ENCODE peak calls at places on chromosomes 6 and 20, in nine cellular contexts. E, T, J, S, B, X, G, L and Z are unnamed samples.
A peak's percentile ranks its signal among the peaks of the same experiment; 100 is the strongest.

GRCh38 chr6:142867988-142868818 is 76.8 kb downstream of the HIVEP2 start:
- DNase-seq in E (peak; percentile 34), S (no peak), J (no peak), T (no peak), G (no peak), B (no peak), X (no peak), L (no peak), Z (no peak)

GRCh38 chr6:18343741-18344140 is 43.4 kb upstream of the RNF144B start:
- DNase-seq in E (no peak), S (no peak), G (no peak), J (no peak), X (no peak), B (no peak), T (no peak), L (no peak), Z (no peak)

GRCh38 chr6:158860279-158860865 is 41.2 kb upstream of the EZR start:
- DNase-seq in G (no peak), S (no peak), B (no peak), J (no peak), T (no peak), E (peak; percentile 46), L (no peak), X (no peak), Z (no peak)

GRCh38 chr20:17648782-17649730 is 33.0 kb downstream of the RRBP1 start:
- DNase-seq in X (no peak), G (no peak), L (no peak), S (no peak), B (peak; percentile 53), T (no peak), E (no peak), J (peak; percentile 18), Z (peak; percentile 59)

GRCh38 chr6:13661647-13662046 is 46.5 kb downstream of the NOL7 start:
- DNase-seq in G (no peak), E (no peak), L (no peak), J (no peak), X (no peak), B (no peak), S (no peak), T (no peak), Z (no peak)

GRCh38 chr6:31588871-31589650 is 3.0 kb downstream of the LST1 start:
- DNase-seq in E (no peak), T (no peak), L (no peak), J (no peak), B (no peak), S (no peak), G (no peak), X (no peak), Z (no peak)

GRCh38 chr6:22025468-22026159 is 271.2 kb downstream of the PRL start:
- DNase-seq in X (peak; percentile 39), T (no peak), E (peak; percentile 84), S (no peak), G (peak; percentile 35), J (no peak), L (no peak), B (peak; percentile 16), Z (no peak)

GRCh38 chr6:135266675-135267074 is 85.6 kb downstream of the MYB start:
- DNase-seq in L (no peak), X (no peak), B (no peak), T (no peak), J (no peak), E (no peak), G (no peak), S (no peak), Z (no peak)

GRCh38 chr20:62961799-62962198 is 9.3 kb downstream of the SLC17A9 start:
- DNase-seq in E (no peak), S (no peak), L (no peak), J (no peak), G (no peak), B (no peak), T (no peak), X (no peak), Z (no peak)

GRCh38 chr6:118810420-118811027 is 83.4 kb upstream of the ASF1A start:
- DNase-seq in E (no peak), S (no peak), T (no peak), G (no peak), B (no peak), J (peak; percentile 73), X (no peak), L (no peak), Z (peak; percentile 81)

GRCh38 chr6:141335476-141335875 is 797.2 kb upstream of the GJE1 start:
- DNase-seq in E (no peak), X (no peak), S (no peak), G (no peak), J (no peak), L (no peak), T (no peak), B (no peak), Z (no peak)

GRCh38 chr6:25173951-25174474 is 105.2 kb upstream of the CARMIL1 start:
- DNase-seq in S (no peak), X (no peak), B (no peak), G (peak; percentile 87), L (peak; percentile 3), J (no peak), T (no peak), E (peak; percentile 48), Z (no peak)

GRCh38 chr6:137493218-137494038 is 766 bp downstream of the OLIG3 start:
- DNase-seq in E (no peak), G (no peak), L (no peak), B (no peak), J (no peak), X (no peak), S (peak; percentile 43), T (no peak), Z (no peak)

GRCh38 chr6:142478117-142478516 is 176.3 kb downstream of the ADGRG6 start:
- DNase-seq in E (no peak), X (no peak), T (no peak), S (peak; percentile 49), G (peak; percentile 25), L (no peak), J (no peak), B (no peak), Z (no peak)

GRCh38 chr6:3804981-3805380 is 44.2 kb upstream of the FAM50B start:
- DNase-seq in G (no peak), S (no peak), T (no peak), J (no peak), L (no peak), E (no peak), B (no peak), X (no peak), Z (no peak)

GRCh38 chr6:167937948-167938911 is 59.2 kb upstream of the KIF25 start:
- DNase-seq in T (no peak), G (no peak), J (no peak), X (no peak), B (no peak), L (no peak), S (no peak), E (peak; percentile 17), Z (no peak)

GRCh38 chr20:7744411-7744810 is 195.8 kb downstream of the HAO1 start:
- DNase-seq in S (no peak), X (no peak), B (no peak), L (no peak), J (no peak), T (no peak), G (peak; percentile 3), E (peak; percentile 18), Z (no peak)

GRCh38 chr6:139521338-139521737 is 146.9 kb upstream of the CITED2 start:
- DNase-seq in S (no peak), B (no peak), T (no peak), X (no peak), E (no peak), J (no peak), G (no peak), L (no peak), Z (no peak)

GRCh38 chr6:99219788-99220187 is 129.7 kb downstream of the FAXC start:
- DNase-seq in B (peak; percentile 57), T (no peak), X (no peak), J (no peak), E (no peak), G (no peak), L (no peak), S (peak; percentile 56), Z (no peak)

GRCh38 chr20:39829255-39829654 is 859.8 kb downstream of the MAFB start:
- DNase-seq in S (no peak), B (no peak), E (no peak), X (no peak), J (no peak), T (no peak), L (peak; percentile 2), G (no peak), Z (no peak)

GRCh38 chr20:44074252-44075151 is 112.5 kb downstream of the JPH2 start:
- DNase-seq in B (peak; percentile 86), X (no peak), S (no peak), E (peak; percentile 65), T (no peak), J (no peak), G (no peak), L (no peak), Z (no peak)

GRCh38 chr6:132708771-132709170 is 5.1 kb downstream of the VNN1 start:
- DNase-seq in G (no peak), X (no peak), T (no peak), B (no peak), J (no peak), E (no peak), S (no peak), L (no peak), Z (no peak)

GRCh38 chr6:1609662-1610496 is at the start of gene FOXC1:
- DNase-seq in L (no peak), E (peak; percentile 89), J (no peak), X (peak; percentile 89), S (peak; percentile 82), B (peak; percentile 97), T (no peak), G (peak; percentile 77), Z (no peak)

GRCh38 chr6:12404651-12405050 is 114.5 kb downstream of the EDN1 start:
- DNase-seq in E (no peak), L (no peak), G (no peak), T (no peak), X (no peak), B (no peak), S (no peak), J (no peak), Z (no peak)